ENCODE peak calls at places on chromosomes 4 and X, in seven cellular contexts. V is iPS-NIHi11; U is GOT3; M is heart left ventricle; Y is NCI-H69; D is NCI-H1105 treated with DMSO at 0.1 percent for 48 hours; B is stimulated activated CD4-positive, alpha-beta T cell treated with anti-CD3 and anti-CD28 coated beads, Interleukin-15, amount 100 ng/mL, for 24 hours. H is an unnamed sample.

GRCh38 chr4:8582941-8583654 is 2.9 kb downstream of the GPR78 start:
- DNase-seq in V (no peak), U (no peak), M (no peak), Y (no peak), D (no peak), B (no peak), H (no peak)

GRCh38 chr4:94390804-94391410 is 48.3 kb upstream of the HPGDS start:
- DNase-seq in V (peak), U (no peak), M (no peak), Y (peak), D (peak), B (peak), H (no peak)

GRCh38 chrX:14963447-14964236 is 90.4 kb downstream of the MOSPD2 start:
- DNase-seq in V (no peak), U (no peak), M (no peak), Y (no peak), D (no peak), B (no peak), H (no peak)

GRCh38 chrX:1657367-1658082 is 42.7 kb downstream of the ASMT start:
- DNase-seq in V (no peak), U (no peak), M (no peak), Y (peak), D (peak), B (peak), H (no peak)

GRCh38 chr4:66906314-66906713 is 639.0 kb downstream of the CENPC start:
- DNase-seq in V (peak), U (no peak), M (no peak), Y (peak), D (peak), B (no peak), H (no peak)

GRCh38 chr4:18847276-18847890 is 825.8 kb upstream of the LCORL start:
- DNase-seq in V (no peak), U (no peak), M (no peak), Y (peak), D (no peak), B (no peak), H (no peak)

GRCh38 chr4:8082517-8083055 is 76.0 kb downstream of the ABLIM2 start:
- DNase-seq in V (no peak), U (no peak), M (no peak), Y (no peak), D (no peak), B (no peak), H (no peak)

GRCh38 chr4:138983690-138984089 is 31.9 kb upstream of the NOCT start:
- DNase-seq in V (no peak), U (no peak), M (no peak), Y (no peak), D (no peak), B (no peak), H (no peak)

GRCh38 chrX:56789518-56790070 is 60.6 kb downstream of the NBDY start:
- DNase-seq in V (no peak), U (no peak), M (no peak), Y (no peak), D (no peak), B (no peak), H (peak)

GRCh38 chr4:80266267-80266901 is at the start of gene FGF5:
- DNase-seq in V (peak), U (peak), M (peak), Y (peak), D (peak), B (peak), H (no peak)

GRCh38 chrX:34893741-34894140 is 48.9 kb upstream of the FAM47B start:
- DNase-seq in V (no peak), U (no peak), M (no peak), Y (no peak), D (no peak), B (no peak), H (no peak)

GRCh38 chr4:101458914-101459313 is 111.6 kb upstream of the PPP3CA start:
- DNase-seq in V (no peak), U (no peak), M (no peak), Y (no peak), D (no peak), B (no peak), H (no peak)

GRCh38 chr4:10192331-10192730 is 75.7 kb upstream of the WDR1 start:
- DNase-seq in V (no peak), U (no peak), M (no peak), Y (no peak), D (no peak), B (no peak), H (no peak)

GRCh38 chr4:114384629-114385028 is 214.0 kb upstream of the UGT8 start:
- DNase-seq in V (no peak), U (no peak), M (no peak), Y (peak), D (peak), B (no peak), H (no peak)

GRCh38 chrX:53284684-53285447 is 3.5 kb upstream of the IQSEC2 start:
- DNase-seq in V (peak), U (no peak), M (peak), Y (peak), D (peak), B (peak), H (peak)

GRCh38 chr4:10403633-10404445 is 53.4 kb downstream of the ZNF518B start:
- DNase-seq in V (peak), U (no peak), M (no peak), Y (peak), D (peak), B (no peak), H (no peak)

GRCh38 chr4:67933038-67933437 is 30.3 kb downstream of the TMPRSS11A start:
- DNase-seq in V (no peak), U (no peak), M (no peak), Y (no peak), D (no peak), B (no peak), H (no peak)

GRCh38 chr4:165489786-165490185 is 111.0 kb downstream of the CPE start:
- DNase-seq in V (no peak), U (no peak), M (no peak), Y (peak), D (peak), B (no peak), H (no peak)

GRCh38 chr4:124304936-124305335 is 407.6 kb downstream of the ANKRD50 start:
- DNase-seq in V (no peak), U (no peak), M (no peak), Y (no peak), D (no peak), B (no peak), H (no peak)

H was measured in ascending aorta.